ENCODE peak calls at places on chromosomes 6 and 20, in eight cellular contexts. One of them, this sample, is unnamed.
A peak's percentile ranks its signal among the peaks of the same experiment; 100 is the strongest.

GRCh38 chr20:54623923-54624569 is 148.7 kb downstream of the DOK5 start:
- DNase-seq in AG09309: no peak
- DNase-seq in HS-27A: no peak
- DNase-seq in type B pancreatic cell: no peak
- DNase-seq in hippocampal formation: no peak
- DNase-seq in OCI-LY7: no peak
- DNase-seq in CD8-positive, alpha-beta T cell: no peak
- DNase-seq in cardiac fibroblast: no peak
- DNase-seq in this sample: no peak

GRCh38 chr6:151100326-151100725 is 139.4 kb upstream of the AKAP12 start:
- DNase-seq in AG09309: no peak
- DNase-seq in HS-27A: no peak
- DNase-seq in type B pancreatic cell: no peak
- DNase-seq in hippocampal formation: no peak
- DNase-seq in OCI-LY7: no peak
- DNase-seq in CD8-positive, alpha-beta T cell: no peak
- DNase-seq in cardiac fibroblast: no peak
- DNase-seq in this sample: no peak

GRCh38 chr20:6708010-6708409 is 59.5 kb upstream of the BMP2 start:
- DNase-seq in AG09309: peak; percentile 7
- DNase-seq in HS-27A: no peak
- DNase-seq in type B pancreatic cell: no peak
- DNase-seq in hippocampal formation: no peak
- DNase-seq in OCI-LY7: no peak
- DNase-seq in CD8-positive, alpha-beta T cell: no peak
- DNase-seq in cardiac fibroblast: peak; percentile 61
- DNase-seq in this sample: no peak

GRCh38 chr6:155107432-155108069 is 112.4 kb downstream of the TIAM2 start:
- DNase-seq in AG09309: no peak
- DNase-seq in HS-27A: no peak
- DNase-seq in type B pancreatic cell: no peak
- DNase-seq in hippocampal formation: no peak
- DNase-seq in OCI-LY7: no peak
- DNase-seq in CD8-positive, alpha-beta T cell: no peak
- DNase-seq in cardiac fibroblast: no peak
- DNase-seq in this sample: no peak

GRCh38 chr6:136757150-136757549 is 35.1 kb downstream of the MAP3K5 start:
- DNase-seq in AG09309: no peak
- DNase-seq in HS-27A: no peak
- DNase-seq in type B pancreatic cell: no peak
- DNase-seq in hippocampal formation: no peak
- DNase-seq in OCI-LY7: no peak
- DNase-seq in CD8-positive, alpha-beta T cell: no peak
- DNase-seq in cardiac fibroblast: peak; percentile 78
- DNase-seq in this sample: no peak

GRCh38 chr6:169722362-169723199 is 1.7 kb downstream of the PHF10 start:
- DNase-seq in AG09309: no peak
- DNase-seq in HS-27A: peak; percentile 40
- DNase-seq in type B pancreatic cell: no peak
- DNase-seq in hippocampal formation: peak; percentile 27
- DNase-seq in OCI-LY7: peak; percentile 59
- DNase-seq in CD8-positive, alpha-beta T cell: peak; percentile 42
- DNase-seq in cardiac fibroblast: peak; percentile 58
- DNase-seq in this sample: peak; percentile 30

GRCh38 chr6:43247115-43247999 is 4.1 kb downstream of the TTBK1 start:
- DNase-seq in AG09309: no peak
- DNase-seq in HS-27A: no peak
- DNase-seq in type B pancreatic cell: peak; percentile 83
- DNase-seq in hippocampal formation: peak; percentile 78
- DNase-seq in OCI-LY7: peak; percentile 89
- DNase-seq in CD8-positive, alpha-beta T cell: peak; percentile 76
- DNase-seq in cardiac fibroblast: peak; percentile 35
- DNase-seq in this sample: peak; percentile 79

GRCh38 chr6:83226517-83226916 is 33.4 kb downstream of the RWDD2A start:
- DNase-seq in AG09309: no peak
- DNase-seq in HS-27A: no peak
- DNase-seq in type B pancreatic cell: no peak
- DNase-seq in hippocampal formation: no peak
- DNase-seq in OCI-LY7: no peak
- DNase-seq in CD8-positive, alpha-beta T cell: no peak
- DNase-seq in cardiac fibroblast: no peak
- DNase-seq in this sample: no peak

GRCh38 chr20:17827759-17828559 is 128.2 kb downstream of the BANF2 start:
- DNase-seq in AG09309: no peak
- DNase-seq in HS-27A: no peak
- DNase-seq in type B pancreatic cell: no peak
- DNase-seq in hippocampal formation: no peak
- DNase-seq in OCI-LY7: no peak
- DNase-seq in CD8-positive, alpha-beta T cell: no peak
- DNase-seq in cardiac fibroblast: no peak
- DNase-seq in this sample: no peak

GRCh38 chr20:38935285-38935684 is 9.1 kb downstream of the FAM83D start:
- DNase-seq in AG09309: no peak
- DNase-seq in HS-27A: no peak
- DNase-seq in type B pancreatic cell: no peak
- DNase-seq in hippocampal formation: no peak
- DNase-seq in OCI-LY7: no peak
- DNase-seq in CD8-positive, alpha-beta T cell: no peak
- DNase-seq in cardiac fibroblast: peak; percentile 56
- DNase-seq in this sample: no peak

GRCh38 chr20:23282111-23282510 is 68.5 kb upstream of the NXT1 start:
- DNase-seq in AG09309: no peak
- DNase-seq in HS-27A: no peak
- DNase-seq in type B pancreatic cell: no peak
- DNase-seq in hippocampal formation: no peak
- DNase-seq in OCI-LY7: no peak
- DNase-seq in CD8-positive, alpha-beta T cell: no peak
- DNase-seq in cardiac fibroblast: no peak
- DNase-seq in this sample: no peak

GRCh38 chr6:113674075-113674474 is 183.1 kb upstream of the MARCKS start:
- DNase-seq in AG09309: no peak
- DNase-seq in HS-27A: no peak
- DNase-seq in type B pancreatic cell: no peak
- DNase-seq in hippocampal formation: no peak
- DNase-seq in OCI-LY7: no peak
- DNase-seq in CD8-positive, alpha-beta T cell: no peak
- DNase-seq in cardiac fibroblast: no peak
- DNase-seq in this sample: no peak

GRCh38 chr6:39599996-39600395 is 125.2 kb downstream of the KIF6 start:
- DNase-seq in AG09309: peak; percentile 74
- DNase-seq in HS-27A: no peak
- DNase-seq in type B pancreatic cell: no peak
- DNase-seq in hippocampal formation: peak; percentile 11
- DNase-seq in OCI-LY7: no peak
- DNase-seq in CD8-positive, alpha-beta T cell: no peak
- DNase-seq in cardiac fibroblast: no peak
- DNase-seq in this sample: no peak

GRCh38 chr20:12152996-12153395 is 235.3 kb downstream of the BTBD3 start:
- DNase-seq in AG09309: no peak
- DNase-seq in HS-27A: no peak
- DNase-seq in type B pancreatic cell: no peak
- DNase-seq in hippocampal formation: no peak
- DNase-seq in OCI-LY7: no peak
- DNase-seq in CD8-positive, alpha-beta T cell: no peak
- DNase-seq in cardiac fibroblast: no peak
- DNase-seq in this sample: no peak

GRCh38 chr20:56323656-56324055 is 35.1 kb upstream of the FAM210B start:
- DNase-seq in AG09309: no peak
- DNase-seq in HS-27A: no peak
- DNase-seq in type B pancreatic cell: no peak
- DNase-seq in hippocampal formation: no peak
- DNase-seq in OCI-LY7: no peak
- DNase-seq in CD8-positive, alpha-beta T cell: no peak
- DNase-seq in cardiac fibroblast: no peak
- DNase-seq in this sample: no peak

GRCh38 chr20:36808317-36809257 is 35.0 kb upstream of the DSN1 start:
- DNase-seq in AG09309: peak; percentile 40
- DNase-seq in HS-27A: peak; percentile 72
- DNase-seq in type B pancreatic cell: no peak
- DNase-seq in hippocampal formation: no peak
- DNase-seq in OCI-LY7: peak; percentile 65
- DNase-seq in CD8-positive, alpha-beta T cell: peak; percentile 76
- DNase-seq in cardiac fibroblast: peak; percentile 74
- DNase-seq in this sample: peak; percentile 52

GRCh38 chr6:113359155-113360140 is 497.7 kb upstream of the MARCKS start:
- DNase-seq in AG09309: no peak
- DNase-seq in HS-27A: no peak
- DNase-seq in type B pancreatic cell: no peak
- DNase-seq in hippocampal formation: no peak
- DNase-seq in OCI-LY7: no peak
- DNase-seq in CD8-positive, alpha-beta T cell: no peak
- DNase-seq in cardiac fibroblast: peak; percentile 50
- DNase-seq in this sample: no peak

GRCh38 chr20:36384022-36384619 is 78.0 kb downstream of the DLGAP4 start:
- DNase-seq in AG09309: no peak
- DNase-seq in HS-27A: no peak
- DNase-seq in type B pancreatic cell: no peak
- DNase-seq in hippocampal formation: no peak
- DNase-seq in OCI-LY7: peak; percentile 49
- DNase-seq in CD8-positive, alpha-beta T cell: peak; percentile 9
- DNase-seq in cardiac fibroblast: peak; percentile 32
- DNase-seq in this sample: peak; percentile 18

GRCh38 chr6:20031342-20031741 is 180.9 kb downstream of the MBOAT1 start:
- DNase-seq in AG09309: no peak
- DNase-seq in HS-27A: no peak
- DNase-seq in type B pancreatic cell: no peak
- DNase-seq in hippocampal formation: no peak
- DNase-seq in OCI-LY7: no peak
- DNase-seq in CD8-positive, alpha-beta T cell: no peak
- DNase-seq in cardiac fibroblast: no peak
- DNase-seq in this sample: no peak

GRCh38 chr6:166939894-166940293 is 16.5 kb downstream of the RNASET2 start:
- DNase-seq in AG09309: no peak
- DNase-seq in HS-27A: no peak
- DNase-seq in type B pancreatic cell: peak; percentile 45
- DNase-seq in hippocampal formation: no peak
- DNase-seq in OCI-LY7: no peak
- DNase-seq in CD8-positive, alpha-beta T cell: no peak
- DNase-seq in cardiac fibroblast: no peak
- DNase-seq in this sample: no peak

GRCh38 chr20:59778615-59779200 is 154.7 kb downstream of the SYCP2 start:
- DNase-seq in AG09309: no peak
- DNase-seq in HS-27A: no peak
- DNase-seq in type B pancreatic cell: peak; percentile 53
- DNase-seq in hippocampal formation: no peak
- DNase-seq in OCI-LY7: no peak
- DNase-seq in CD8-positive, alpha-beta T cell: no peak
- DNase-seq in cardiac fibroblast: no peak
- DNase-seq in this sample: no peak

GRCh38 chr6:43767553-43768505 is 2.2 kb upstream of the VEGFA start:
- DNase-seq in AG09309: no peak
- DNase-seq in HS-27A: no peak
- DNase-seq in type B pancreatic cell: no peak
- DNase-seq in hippocampal formation: no peak
- DNase-seq in OCI-LY7: no peak
- DNase-seq in CD8-positive, alpha-beta T cell: no peak
- DNase-seq in cardiac fibroblast: no peak
- DNase-seq in this sample: no peak

GRCh38 chr6:12012566-12013367 is 655 bp downstream of the HIVEP1 start:
- DNase-seq in AG09309: no peak
- DNase-seq in HS-27A: peak; percentile 64
- DNase-seq in type B pancreatic cell: peak; percentile 81
- DNase-seq in hippocampal formation: peak; percentile 73
- DNase-seq in OCI-LY7: peak; percentile 68
- DNase-seq in CD8-positive, alpha-beta T cell: peak; percentile 67
- DNase-seq in cardiac fibroblast: peak; percentile 92
- DNase-seq in this sample: peak; percentile 84

GRCh38 chr20:23880426-23880825 is 878 bp upstream of the CST5 start:
- DNase-seq in AG09309: no peak
- DNase-seq in HS-27A: no peak
- DNase-seq in type B pancreatic cell: no peak
- DNase-seq in hippocampal formation: no peak
- DNase-seq in OCI-LY7: no peak
- DNase-seq in CD8-positive, alpha-beta T cell: no peak
- DNase-seq in cardiac fibroblast: no peak
- DNase-seq in this sample: no peak

GRCh38 chr6:37171141-37171969 is 1.4 kb downstream of the PIM1 start:
- DNase-seq in AG09309: no peak
- DNase-seq in HS-27A: peak; percentile 39
- DNase-seq in type B pancreatic cell: no peak
- DNase-seq in hippocampal formation: peak; percentile 51
- DNase-seq in OCI-LY7: peak; percentile 54
- DNase-seq in CD8-positive, alpha-beta T cell: peak; percentile 41
- DNase-seq in cardiac fibroblast: no peak
- DNase-seq in this sample: peak; percentile 33

This sample was measured in stimulated activated naive CD4-positive, alpha-beta T cell.